ENCODE peak calls at places on chromosomes 5 and 9, in four cellular contexts. M is HCT116, F is fibroblast of lung, I is endothelial cell of umbilical vein. S is an unnamed sample.

GRCh38 chr5:111197523-111197922 is 26.7 kb upstream of the CAMK4 start:
- DNase-seq in M (no peak), F (peak), I (no peak), S (no peak)

GRCh38 chr9:130043654-130044623 is 950 bp upstream of the FNBP1 start:
- DNase-seq in I (peak), F (peak), M (no peak), S (peak)

GRCh38 chr5:13325765-13326164 is 618.7 kb downstream of the DNAH5 start:
- DNase-seq in F (peak), I (no peak), M (no peak), S (peak)

GRCh38 chr9:106074006-106074405 is 379.7 kb downstream of the TMEM38B start:
- DNase-seq in F (no peak), M (no peak), I (no peak), S (no peak)

GRCh38 chr9:82695704-82696103 is 367.2 kb downstream of the RASEF start:
- DNase-seq in M (no peak), I (no peak), F (no peak), S (no peak)

GRCh38 chr9:136544549-136545064 is 1.2 kb downstream of the NOTCH1 start:
- DNase-seq in M (no peak), F (no peak), I (peak), S (no peak)

GRCh38 chr5:74765201-74765600 is 1.7 kb downstream of the GFM2 start:
- DNase-seq in F (peak), M (no peak), I (peak), S (peak)

GRCh38 chr5:111585946-111586345 is 73.6 kb upstream of the STARD4 start:
- DNase-seq in I (no peak), M (no peak), F (peak), S (peak)

GRCh38 chr9:127406799-127407504 is 10.0 kb downstream of the SLC2A8 start:
- DNase-seq in F (no peak), I (no peak), M (no peak), S (no peak)

GRCh38 chr5:122076023-122076422 is 2.0 kb downstream of the LOX start:
- DNase-seq in M (no peak), F (peak), I (peak), S (peak)

GRCh38 chr9:108750656-108751175 is 105.1 kb downstream of the ACTL7B start:
- DNase-seq in I (no peak), F (no peak), M (no peak), S (no peak)

GRCh38 chr5:83589786-83590185 is 118.2 kb downstream of the VCAN start:
- DNase-seq in M (no peak), F (no peak), I (no peak), S (no peak)

GRCh38 chr9:131386258-131386657 is 7.6 kb upstream of the PRRC2B start:
- DNase-seq in M (no peak), I (no peak), F (no peak), S (no peak)

GRCh38 chr5:35214051-35214450 is 16.2 kb downstream of the PRLR start:
- DNase-seq in F (no peak), I (no peak), M (no peak), S (no peak)

GRCh38 chr5:60382761-60383160 is 317.2 kb downstream of the DEPDC1B start:
- DNase-seq in F (peak), M (peak), I (peak), S (peak)

GRCh38 chr5:145903862-145904261 is 31.0 kb upstream of the GRXCR2 start:
- DNase-seq in I (no peak), F (peak), M (no peak), S (peak)

GRCh38 chr9:125538092-125538473 is 168.9 kb downstream of the MAPKAP1 start:
- DNase-seq in F (peak), M (peak), I (peak), S (peak)

GRCh38 chr9:115367780-115368179 is 249.8 kb upstream of the TNC start:
- DNase-seq in F (peak), I (no peak), M (no peak), S (peak)

GRCh38 chr9:12878342-12878978 is 103.6 kb downstream of the LURAP1L start:
- DNase-seq in F (peak), M (no peak), I (peak), S (no peak)

GRCh38 chr9:92740015-92740408 is 24.6 kb downstream of the BICD2 start:
- DNase-seq in F (peak), I (peak), M (no peak), S (no peak)

GRCh38 chr5:132487841-132488555 is 2.6 kb downstream of the IRF1 start:
- DNase-seq in I (no peak), M (no peak), F (no peak), S (no peak)

GRCh38 chr9:136643596-136644342 is 18.9 kb upstream of the EGFL7 start:
- DNase-seq in I (peak), F (no peak), M (no peak), S (no peak)

GRCh38 chr9:131886839-131887238 is 147.0 kb upstream of the RAPGEF1 start:
- DNase-seq in M (no peak), I (no peak), F (peak), S (peak)

GRCh38 chr9:76374702-76375543 is 19.3 kb downstream of the RFK start:
- DNase-seq in F (peak), M (no peak), I (peak), S (peak)

GRCh38 chr9:8364021-8364782 is 564.6 kb upstream of the DMAC1 start:
- DNase-seq in I (no peak), F (no peak), M (no peak), S (no peak)

GRCh38 chr5:86861514-86861913 is 243.8 kb downstream of the COX7C start:
- DNase-seq in F (no peak), M (no peak), I (no peak), S (no peak)

GRCh38 chr9:130943780-130944179 is 4.7 kb upstream of the FIBCD1 start:
- DNase-seq in M (no peak), I (no peak), F (no peak), S (no peak)

GRCh38 chr5:150058480-150059126 is 27.8 kb downstream of the CSF1R start:
- DNase-seq in I (no peak), M (no peak), F (peak), S (peak)

GRCh38 chr5:62521319-62521718 is 57.3 kb upstream of the LRRC70 start:
- DNase-seq in F (no peak), I (no peak), M (no peak), S (no peak)

DNA sequence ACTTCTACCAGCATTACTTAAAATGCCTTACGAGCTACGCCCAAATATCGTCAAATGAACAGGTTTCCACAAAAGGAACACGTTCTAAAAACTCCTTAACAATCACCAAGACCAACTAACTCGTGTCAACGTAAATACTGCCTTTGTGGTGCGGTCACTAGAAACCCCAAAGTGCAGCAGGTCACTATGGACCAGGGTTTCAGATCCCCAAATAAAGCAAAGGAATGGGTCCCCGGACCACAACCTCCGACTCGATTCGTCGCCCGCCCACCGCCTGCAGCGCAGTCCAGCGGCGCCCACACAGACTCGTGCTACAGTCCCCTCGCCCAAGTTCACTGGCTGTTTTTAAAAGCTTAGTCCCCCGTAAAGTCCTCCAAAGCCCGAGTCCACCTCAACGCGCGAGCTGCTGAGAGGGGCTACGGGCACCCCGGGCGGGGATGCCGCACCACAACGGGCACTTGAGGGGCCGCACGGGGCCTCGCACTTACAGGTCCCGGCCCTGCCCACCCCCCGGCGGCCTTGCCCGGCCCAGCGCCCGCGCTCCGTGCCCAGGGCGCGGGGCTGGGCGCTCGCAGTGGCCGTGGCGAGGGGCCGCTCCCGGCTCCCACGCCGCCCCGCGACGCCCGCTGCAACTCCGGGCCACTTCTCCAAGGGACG is 1.1 kb downstream of the NFIB start:
- DNase-seq in I (peak), F (peak), M (no peak), S (no peak)
- TF ChIP-seq EZH2 in I (no peak), F (no peak), M (no peak), S (no peak)

GRCh38 chr5:76085286-76085579 is 2.0 kb downstream of the SV2C start:
- DNase-seq in F (no peak), I (no peak), M (no peak), S (no peak)

GRCh38 chr5:76084496-76085285 is 1.5 kb downstream of the SV2C start:
- DNase-seq in M (no peak), I (no peak), F (no peak), S (no peak)

GRCh38 chr5:76081811-76082783 is 1.1 kb upstream of the SV2C start:
- DNase-seq in M (no peak), F (no peak), I (no peak), S (no peak)

GRCh38 chr5:76082790-76083554 is at the start of gene SV2C:
- DNase-seq in M (no peak), I (no peak), F (peak), S (peak)

DNA sequence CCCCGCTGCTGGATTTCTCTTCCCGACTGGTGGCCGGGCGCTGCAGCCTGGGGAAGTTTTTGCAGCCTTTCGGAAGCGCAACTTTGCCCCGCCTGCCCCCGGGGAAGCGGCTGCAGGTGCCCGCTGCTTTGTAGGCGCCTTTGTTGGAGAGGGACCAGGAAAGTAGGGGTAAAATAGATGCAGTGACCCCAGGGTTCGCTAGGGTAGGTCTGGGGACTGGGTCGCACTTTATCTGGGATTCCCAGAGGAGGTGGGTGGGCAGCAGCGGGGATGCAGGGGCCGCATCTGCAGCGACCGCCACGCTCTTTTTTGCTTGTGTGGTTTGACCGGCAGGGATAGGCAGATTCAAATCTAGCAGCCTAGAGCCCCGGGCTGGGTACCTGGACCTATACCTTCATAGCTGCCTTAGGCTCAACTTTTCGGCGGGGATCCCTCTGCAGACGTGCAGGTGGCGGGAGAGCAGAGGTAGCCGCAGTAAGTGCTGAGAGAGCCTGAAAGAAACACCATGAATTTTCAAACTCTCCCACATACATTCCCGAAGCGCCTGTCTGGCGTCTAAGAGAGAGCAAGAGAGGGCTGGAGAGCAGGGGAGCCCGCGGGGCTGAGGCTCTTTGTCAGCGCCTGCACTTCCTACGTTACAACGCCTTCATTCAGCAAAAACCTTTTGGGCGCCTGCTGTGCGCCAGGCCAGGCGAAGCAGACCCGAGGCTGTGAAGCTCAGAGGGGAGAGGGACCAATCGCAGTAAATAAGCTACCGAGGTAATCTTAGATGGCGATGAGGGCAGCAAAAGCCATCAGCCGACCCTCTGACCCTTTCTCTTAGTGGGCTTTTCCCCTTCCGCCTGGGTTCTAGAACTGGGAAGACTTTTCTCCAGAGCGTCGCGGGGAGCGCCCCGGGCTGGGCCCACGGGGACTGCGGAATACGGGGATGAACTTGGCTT is 642 bp downstream of the SV2C start:
- DNase-seq in I (no peak), F (no peak), M (no peak), S (no peak)
- TF ChIP-seq EZH2 in I (peak), F (no peak), M (no peak), S (peak)

GRCh38 chr5:109907189-109907588 is 217.5 kb downstream of the MAN2A1 start:
- DNase-seq in I (no peak), M (no peak), F (peak), S (peak)
- TF ChIP-seq EZH2 in I (no peak), M (no peak), F (no peak), S (no peak)

GRCh38 chr5:100903036-100903887 is at the start of gene ST8SIA4:
- DNase-seq in F (peak), I (peak), M (no peak), S (peak)
- TF ChIP-seq EZH2 in F (no peak), I (no peak), M (no peak), S (no peak)

DNA sequence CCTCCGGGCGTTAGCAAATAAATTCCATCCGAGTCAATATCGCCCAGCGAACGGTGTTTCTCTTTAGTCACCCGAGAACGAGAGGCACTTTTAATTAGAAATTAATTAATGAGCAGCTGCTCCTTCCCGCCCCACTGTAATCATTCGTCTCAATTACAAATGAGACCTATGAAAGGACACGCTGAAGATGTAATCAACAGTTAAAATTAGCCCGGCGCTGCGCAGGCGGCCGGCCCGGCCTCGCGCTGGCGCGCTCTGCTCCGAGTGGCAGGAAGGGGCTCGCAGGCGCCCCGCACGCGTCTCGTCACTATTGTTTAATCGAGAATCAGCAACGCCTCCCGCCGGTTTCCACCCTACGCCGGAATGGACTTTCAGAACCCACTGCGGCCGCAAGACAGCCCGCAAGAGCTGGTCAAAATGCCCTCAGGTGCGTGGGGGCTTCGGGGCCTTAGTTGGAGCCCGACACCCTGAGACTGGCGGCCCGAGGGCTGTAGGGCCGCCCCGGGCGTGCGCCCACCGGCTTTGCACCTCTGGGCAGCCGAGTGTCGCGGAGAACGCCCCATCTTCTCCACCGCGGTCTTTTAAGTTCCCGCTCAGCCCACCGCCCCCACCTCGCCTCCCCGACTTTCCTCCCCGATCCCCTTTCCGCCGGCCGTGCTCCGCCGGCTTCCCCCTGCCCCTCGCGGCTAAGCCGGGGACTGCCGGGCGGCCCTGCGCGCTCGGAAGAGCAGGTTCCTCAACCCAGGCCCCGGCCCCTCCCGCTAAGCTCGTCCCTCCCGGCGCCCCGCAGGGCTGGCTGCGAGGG is 597 bp upstream of the IRX4 start:
- DNase-seq in M (no peak), I (no peak), F (no peak), S (no peak)
- TF ChIP-seq EZH2 in M (no peak), I (peak), F (peak), S (peak)

GRCh38 chr9:96241391-96241809 is 60.6 kb downstream of the HSD17B3 start:
- DNase-seq in I (no peak), M (peak), F (peak), S (peak)
- TF ChIP-seq EZH2 in I (no peak), M (no peak), F (no peak), S (no peak)